ENCODE peak calls at places on chromosome 10, in four cellular contexts. One of them, this sample, is unnamed.

GRCh38 chr10:90319188-90319914 is 538.5 kb downstream of the HTR7 start:
- DNase-seq in H1: peak
- DNase-seq in K562: no peak
- DNase-seq in HCT116: peak
- DNase-seq in this sample: peak

GRCh38 chr10:61832866-61833481 is 68.5 kb upstream of the ARID5B start:
- DNase-seq in H1: no peak
- DNase-seq in HCT116: no peak
- DNase-seq in K562: no peak
- DNase-seq in this sample: no peak

GRCh38 chr10:1291178-1292090 is 235.2 kb downstream of the WDR37 start:
- DNase-seq in HCT116: no peak
- DNase-seq in K562: no peak
- DNase-seq in H1: peak
- DNase-seq in this sample: no peak

GRCh38 chr10:97427571-97428179 is 1.7 kb downstream of the PGAM1 start:
- DNase-seq in HCT116: no peak
- DNase-seq in K562: peak
- DNase-seq in H1: peak
- DNase-seq in this sample: no peak

GRCh38 chr10:93077860-93078337 is 4.2 kb downstream of the CYP26A1 start:
- DNase-seq in H1: no peak
- DNase-seq in K562: peak
- DNase-seq in HCT116: no peak
- DNase-seq in this sample: no peak

GRCh38 chr10:6141296-6142151 is 52.7 kb downstream of the RBM17 start:
- DNase-seq in H1: no peak
- DNase-seq in K562: no peak
- DNase-seq in HCT116: no peak
- DNase-seq in this sample: peak

GRCh38 chr10:20372748-20373147 is 524.4 kb downstream of the NEBL start:
- DNase-seq in H1: no peak
- DNase-seq in HCT116: no peak
- DNase-seq in K562: no peak
- DNase-seq in this sample: no peak

GRCh38 chr10:116787893-116788665 is 45.7 kb upstream of the HSPA12A start:
- DNase-seq in H1: peak
- DNase-seq in K562: peak
- DNase-seq in HCT116: peak
- DNase-seq in this sample: no peak

GRCh38 chr10:59817806-59818205 is 64.6 kb upstream of the MRLN start:
- DNase-seq in K562: no peak
- DNase-seq in HCT116: no peak
- DNase-seq in H1: no peak
- DNase-seq in this sample: no peak

GRCh38 chr10:1120761-1121160 is 64.6 kb downstream of the WDR37 start:
- DNase-seq in HCT116: no peak
- DNase-seq in K562: no peak
- DNase-seq in H1: peak
- DNase-seq in this sample: no peak

GRCh38 chr10:63355682-63356081 is 110.1 kb downstream of the JMJD1C start:
- DNase-seq in HCT116: no peak
- DNase-seq in H1: no peak
- DNase-seq in K562: no peak
- DNase-seq in this sample: no peak

GRCh38 chr10:132520147-132520811 is 17.3 kb upstream of the INPP5A start:
- DNase-seq in HCT116: no peak
- DNase-seq in H1: no peak
- DNase-seq in K562: no peak
- DNase-seq in this sample: no peak

GRCh38 chr10:1151071-1152033 is 95.2 kb downstream of the WDR37 start:
- DNase-seq in K562: no peak
- DNase-seq in HCT116: no peak
- DNase-seq in H1: peak
- DNase-seq in this sample: no peak

GRCh38 chr10:90621577-90621976 is 236.3 kb downstream of the HTR7 start:
- DNase-seq in HCT116: no peak
- DNase-seq in K562: no peak
- DNase-seq in H1: peak
- DNase-seq in this sample: no peak

GRCh38 chr10:124165311-124165710 is 71.9 kb upstream of the CHST15 start:
- DNase-seq in HCT116: no peak
- DNase-seq in H1: no peak
- DNase-seq in K562: no peak
- DNase-seq in this sample: no peak

GRCh38 chr10:5692476-5693358 is 8.1 kb downstream of the TASOR2 start:
- DNase-seq in HCT116: no peak
- DNase-seq in H1: peak
- DNase-seq in K562: peak
- DNase-seq in this sample: peak

GRCh38 chr10:69515699-69516547 is 57.3 kb downstream of the NEUROG3 start:
- DNase-seq in H1: peak
- DNase-seq in HCT116: peak
- DNase-seq in K562: peak
- DNase-seq in this sample: peak

GRCh38 chr10:113520606-113521481 is 32.0 kb upstream of the HABP2 start:
- DNase-seq in HCT116: peak
- DNase-seq in H1: peak
- DNase-seq in K562: peak
- DNase-seq in this sample: no peak

GRCh38 chr10:110502851-110503301 is 5.2 kb downstream of the DUSP5 start:
- DNase-seq in HCT116: no peak
- DNase-seq in H1: no peak
- DNase-seq in K562: peak
- DNase-seq in this sample: peak

GRCh38 chr10:17292375-17292774 is 64.3 kb downstream of the VIM start:
- DNase-seq in H1: no peak
- DNase-seq in HCT116: no peak
- DNase-seq in K562: no peak
- DNase-seq in this sample: no peak

GRCh38 chr10:32055478-32056135 is 618 bp downstream of the KIF5B start:
- DNase-seq in HCT116: no peak
- DNase-seq in H1: peak
- DNase-seq in K562: peak
- DNase-seq in this sample: no peak

DNA sequence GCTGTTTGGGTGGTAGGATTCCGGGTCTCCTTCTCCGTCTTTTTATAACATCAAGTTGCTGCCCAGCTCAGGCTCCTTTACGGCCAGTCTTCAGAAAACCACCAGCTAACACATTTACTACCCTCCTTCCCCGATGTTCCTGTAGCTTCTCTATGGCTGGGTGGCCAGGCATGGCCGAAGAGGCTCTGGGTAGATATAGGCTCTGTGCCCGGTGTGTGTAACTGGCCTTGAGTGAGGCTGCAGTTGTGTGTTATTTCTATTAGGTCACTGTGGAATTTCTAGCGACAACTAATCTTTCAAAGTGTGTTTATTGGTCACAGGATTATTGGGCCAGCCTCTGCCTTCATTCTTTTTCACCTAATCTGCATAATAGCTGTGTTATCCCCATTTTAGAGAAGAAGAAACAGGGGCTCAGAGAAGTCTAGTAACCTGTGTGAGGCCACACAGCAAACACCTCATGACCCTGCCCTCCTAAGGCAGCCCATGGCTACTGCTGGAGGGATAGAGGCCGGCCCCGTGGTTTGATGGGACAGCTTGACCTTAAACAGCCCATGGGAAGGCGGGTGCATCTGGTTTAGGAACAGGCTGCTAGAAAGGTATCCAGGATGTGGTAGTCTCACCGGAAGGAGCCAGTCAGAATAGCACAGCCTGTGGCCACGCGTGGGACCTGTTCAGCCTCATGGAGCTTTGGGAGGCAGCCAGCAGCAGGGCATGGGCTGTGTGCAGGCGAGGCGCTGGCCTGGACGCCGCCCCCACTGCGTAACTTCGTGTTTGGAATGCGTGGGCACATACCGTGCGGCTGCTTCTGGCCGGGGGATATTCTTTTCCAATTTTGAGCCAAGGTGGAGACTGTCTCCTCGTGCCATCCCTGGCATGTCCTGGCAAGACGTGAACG is 29.7 kb downstream of the HTRA1 start:
- DNase-seq in K562: no peak
- DNase-seq in H1: no peak
- DNase-seq in HCT116: no peak
- DNase-seq in this sample: no peak
- TF ChIP-seq EGR1 in K562: no peak
- TF ChIP-seq EGR1 in H1: no peak
- TF ChIP-seq EGR1 in HCT116: no peak
- TF ChIP-seq EGR1 in this sample: no peak

GRCh38 chr10:70761031-70761601 is 24.1 kb downstream of the TBATA start:
- DNase-seq in K562: no peak
- DNase-seq in H1: peak
- DNase-seq in HCT116: no peak
- DNase-seq in this sample: no peak
- TF ChIP-seq EGR1 in K562: no peak
- TF ChIP-seq EGR1 in H1: no peak
- TF ChIP-seq EGR1 in HCT116: no peak
- TF ChIP-seq EGR1 in this sample: no peak

GRCh38 chr10:30557884-30558283 is 71.7 kb downstream of the LYZL2 start:
- DNase-seq in HCT116: no peak
- DNase-seq in H1: no peak
- DNase-seq in K562: peak
- DNase-seq in this sample: no peak
- TF ChIP-seq EGR1 in HCT116: no peak
- TF ChIP-seq EGR1 in H1: no peak
- TF ChIP-seq EGR1 in K562: no peak
- TF ChIP-seq EGR1 in this sample: no peak

GRCh38 chr10:86371691-86372090 is 5.1 kb upstream of the GRID1 start:
- DNase-seq in K562: no peak
- DNase-seq in H1: no peak
- DNase-seq in HCT116: no peak
- DNase-seq in this sample: no peak
- TF ChIP-seq EGR1 in K562: no peak
- TF ChIP-seq EGR1 in H1: no peak
- TF ChIP-seq EGR1 in HCT116: no peak
- TF ChIP-seq EGR1 in this sample: no peak

GRCh38 chr10:36888925-36889573 is 236.3 kb upstream of the ANKRD30A start:
- DNase-seq in K562: peak
- DNase-seq in H1: peak
- DNase-seq in HCT116: peak
- DNase-seq in this sample: no peak
- TF ChIP-seq EGR1 in K562: no peak
- TF ChIP-seq EGR1 in H1: no peak
- TF ChIP-seq EGR1 in HCT116: no peak
- TF ChIP-seq EGR1 in this sample: no peak

DNA sequence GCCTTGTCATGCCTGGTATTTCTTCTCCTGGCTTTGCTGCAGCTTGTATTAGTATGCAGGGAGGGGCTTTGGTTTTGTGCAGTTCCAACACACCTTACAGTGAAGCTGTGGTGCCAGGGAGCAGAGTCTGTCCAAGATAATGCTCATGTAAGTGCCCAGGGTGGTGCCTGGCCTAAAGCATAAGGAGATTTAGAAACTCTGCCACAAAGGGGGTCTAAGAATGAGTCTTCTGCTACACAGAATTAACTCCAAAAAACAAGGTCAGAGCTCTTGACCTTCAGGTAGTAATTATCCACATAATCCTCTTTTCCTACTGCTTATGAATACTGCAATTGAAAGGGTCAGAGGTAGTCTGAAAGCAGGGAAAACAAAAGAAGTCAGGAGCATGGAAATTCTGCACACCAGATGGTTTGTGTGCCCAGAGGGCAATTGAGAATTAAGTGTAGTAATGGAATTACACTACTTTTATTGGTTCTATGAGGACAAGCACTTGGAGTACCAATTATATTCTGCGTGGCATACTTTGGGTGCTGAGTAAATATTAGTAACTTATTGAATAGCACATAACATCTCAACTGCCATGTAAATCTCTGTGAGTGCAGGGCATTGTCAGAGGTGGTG is 121.5 kb downstream of the KAT6B start:
- DNase-seq in H1: no peak
- DNase-seq in K562: no peak
- DNase-seq in HCT116: no peak
- DNase-seq in this sample: no peak
- TF ChIP-seq EGR1 in H1: no peak
- TF ChIP-seq EGR1 in K562: no peak
- TF ChIP-seq EGR1 in HCT116: no peak
- TF ChIP-seq EGR1 in this sample: no peak

GRCh38 chr10:88270871-88271713 is 312.0 kb downstream of the RNLS start:
- DNase-seq in H1: no peak
- DNase-seq in HCT116: no peak
- DNase-seq in K562: no peak
- DNase-seq in this sample: peak
- TF ChIP-seq EGR1 in H1: no peak
- TF ChIP-seq EGR1 in HCT116: no peak
- TF ChIP-seq EGR1 in K562: no peak
- TF ChIP-seq EGR1 in this sample: peak

DNA sequence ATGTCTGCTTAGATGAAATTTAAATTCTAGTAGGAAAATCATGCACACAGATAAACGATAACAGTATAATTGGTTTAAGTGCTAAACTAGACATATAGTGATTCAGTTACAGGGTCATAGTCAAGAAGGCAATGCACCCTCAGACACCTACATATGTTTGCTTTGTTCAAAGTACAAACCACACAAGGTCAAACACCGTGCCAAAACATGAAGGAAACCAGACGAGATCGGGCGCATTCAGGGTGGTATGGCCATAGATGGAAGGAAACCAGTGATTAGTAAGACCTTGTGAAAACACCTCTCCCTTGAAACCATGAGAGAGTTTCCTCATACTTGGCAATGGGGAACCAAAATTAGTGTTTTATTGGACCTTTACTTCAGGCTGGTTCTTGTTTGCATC is 906.9 kb downstream of the PCDH15 start:
- DNase-seq in HCT116: no peak
- DNase-seq in H1: no peak
- DNase-seq in K562: no peak
- DNase-seq in this sample: no peak
- TF ChIP-seq EGR1 in HCT116: no peak
- TF ChIP-seq EGR1 in H1: no peak
- TF ChIP-seq EGR1 in K562: no peak
- TF ChIP-seq EGR1 in this sample: no peak

DNA sequence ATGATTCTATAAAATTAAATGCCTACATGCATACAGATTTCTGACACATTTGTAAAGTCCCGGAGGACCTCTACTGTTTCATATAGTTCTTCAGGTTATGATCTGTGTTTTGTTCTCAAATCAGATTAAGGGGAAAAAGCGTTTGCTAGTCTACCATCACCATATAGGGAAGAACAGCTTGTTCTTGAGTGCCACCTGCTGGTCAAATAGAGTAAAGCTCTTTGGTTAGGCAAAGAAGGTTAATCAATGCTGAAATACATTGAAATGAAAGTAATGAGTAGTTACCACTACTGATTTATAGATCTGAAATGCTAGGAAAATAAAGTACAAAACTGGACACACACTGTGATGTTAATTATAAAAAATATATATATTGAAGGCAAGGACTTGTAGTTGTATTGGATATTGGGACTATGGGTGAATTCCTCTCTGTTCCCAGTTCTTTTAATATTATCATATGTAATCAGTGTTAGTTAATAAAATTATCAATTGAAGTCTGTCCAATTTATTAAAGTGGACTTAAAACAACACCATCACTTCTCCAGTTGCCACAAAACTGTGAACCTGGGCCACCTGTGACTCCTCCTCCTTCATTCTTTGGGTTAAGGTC is 72.6 kb upstream of the PDLIM1 start:
- DNase-seq in H1: no peak
- DNase-seq in K562: peak
- DNase-seq in HCT116: peak
- DNase-seq in this sample: peak
- TF ChIP-seq EGR1 in H1: no peak
- TF ChIP-seq EGR1 in K562: no peak
- TF ChIP-seq EGR1 in HCT116: no peak
- TF ChIP-seq EGR1 in this sample: no peak